ENCODE peak calls at places on chromosome 11, in seven cellular contexts. S is AG10803, G is brain microvascular endothelial cell, L is fibroblast of pulmonary artery, H is psoas muscle, K is BE2C, M is AG04449. I is an unnamed sample.

GRCh38 chr11:123690490-123690889 is 36.1 kb upstream of the SCN3B start:
- DNase-seq in G (peak), M (no peak), H (no peak), K (no peak), S (peak), L (peak), I (no peak)

GRCh38 chr11:83816572-83817187 is 530.5 kb upstream of the CCDC90B start:
- DNase-seq in H (no peak), S (peak), G (no peak), M (no peak), L (peak), K (no peak), I (no peak)

GRCh38 chr11:119108151-119108856 is 1.2 kb downstream of the C2CD2L start:
- DNase-seq in L (peak), H (no peak), G (no peak), M (no peak), K (peak), S (peak), I (no peak)

GRCh38 chr11:94305146-94305545 is 766 bp downstream of the IZUMO1R start:
- DNase-seq in M (no peak), K (no peak), G (no peak), H (no peak), L (peak), S (peak), I (no peak)

GRCh38 chr11:12223771-12224536 is 113.6 kb downstream of the MICAL2 start:
- DNase-seq in H (no peak), M (no peak), L (no peak), K (no peak), S (no peak), G (no peak), I (no peak)

GRCh38 chr11:12439615-12440014 is 62.2 kb downstream of the PARVA start:
- DNase-seq in L (no peak), K (no peak), G (no peak), H (no peak), M (no peak), S (no peak), I (no peak)

GRCh38 chr11:117923275-117923674 is 5.9 kb downstream of the TMPRSS13 start:
- DNase-seq in H (no peak), G (no peak), L (no peak), M (no peak), K (no peak), S (no peak), I (no peak)

GRCh38 chr11:117099681-117100080 is 1.5 kb upstream of the SIK3 start:
- DNase-seq in K (no peak), S (no peak), L (no peak), M (no peak), H (no peak), G (no peak), I (no peak)

GRCh38 chr11:12126352-12127019 is 16.1 kb downstream of the MICAL2 start:
- DNase-seq in G (peak), L (peak), M (peak), S (peak), K (no peak), H (no peak), I (peak)

GRCh38 chr11:96187779-96188624 is 155.0 kb downstream of the MAML2 start:
- DNase-seq in L (peak), M (peak), H (peak), G (peak), S (peak), K (no peak), I (no peak)

GRCh38 chr11:101482556-101483124 is 101.2 kb downstream of the TRPC6 start:
- DNase-seq in K (no peak), L (no peak), M (no peak), G (no peak), S (peak), H (no peak), I (no peak)

GRCh38 chr11:18010977-18011586 is 1.8 kb downstream of the SERGEF start:
- DNase-seq in K (no peak), S (no peak), M (no peak), L (no peak), H (no peak), G (no peak), I (no peak)

GRCh38 chr11:48116843-48117242 is 99.8 kb upstream of the OR4B1 start:
- DNase-seq in M (no peak), H (no peak), G (no peak), K (no peak), L (peak), S (no peak), I (no peak)

GRCh38 chr11:127017482-127017881 is 16.9 kb upstream of the KIRREL3 start:
- DNase-seq in M (peak), G (peak), K (no peak), S (peak), H (no peak), L (peak), I (peak)

GRCh38 chr11:26227311-26227710 is 104.6 kb upstream of the ANO3 start:
- DNase-seq in M (peak), S (peak), H (no peak), G (peak), K (no peak), L (peak), I (no peak)

GRCh38 chr11:70399681-70400112 is 1.4 kb downstream of the CTTN start:
- DNase-seq in H (peak), S (peak), K (no peak), M (peak), L (peak), G (peak), I (peak)

GRCh38 chr11:121418625-121419114 is 33.4 kb upstream of the SORL1 start:
- DNase-seq in S (no peak), L (no peak), K (no peak), M (no peak), G (no peak), H (no peak), I (no peak)

GRCh38 chr11:13928566-13929251 is 33.8 kb upstream of the SPON1 start:
- DNase-seq in S (peak), M (no peak), L (peak), K (no peak), H (no peak), G (peak), I (peak)

GRCh38 chr11:100704176-100704575 is 17.1 kb downstream of the ARHGAP42 start:
- DNase-seq in M (no peak), H (no peak), G (no peak), L (no peak), S (no peak), K (no peak), I (no peak)

GRCh38 chr11:29183301-29183700 is 833.5 kb downstream of the KCNA4 start:
- DNase-seq in L (no peak), M (no peak), G (peak), H (no peak), K (no peak), S (no peak), I (no peak)

GRCh38 chr11:74460481-74461154 is 6.7 kb downstream of the KCNE3 start:
- DNase-seq in H (no peak), M (no peak), K (no peak), G (peak), L (peak), S (peak), I (no peak)

GRCh38 chr11:88051386-88051785 is 123.9 kb downstream of the RAB38 start:
- DNase-seq in K (no peak), M (no peak), S (peak), G (no peak), L (peak), H (no peak), I (no peak)

GRCh38 chr11:68692881-68693483 is 8.6 kb downstream of the GAL start:
- DNase-seq in G (no peak), K (no peak), M (no peak), L (no peak), S (no peak), H (no peak), I (no peak)

GRCh38 chr11:28231475-28231874 is 123.3 kb downstream of the METTL15 start:
- DNase-seq in M (no peak), G (no peak), S (no peak), L (peak), H (no peak), K (no peak), I (no peak)

GRCh38 chr11:69048056-69048717 is 545 bp upstream of the TPCN2 start:
- DNase-seq in H (no peak), M (no peak), S (no peak), G (no peak), K (no peak), L (no peak), I (no peak)

GRCh38 chr11:33444835-33445594 is 187.8 kb downstream of the HIPK3 start:
- DNase-seq in M (no peak), H (no peak), G (peak), L (peak), S (no peak), K (no peak), I (no peak)

GRCh38 chr11:130609121-130610035 is 160.9 kb downstream of the ADAMTS15 start:
- DNase-seq in M (no peak), L (peak), H (peak), G (peak), K (no peak), S (peak), I (no peak)

GRCh38 chr11:3166268-3167142 is 1.4 kb upstream of the OSBPL5 start:
- DNase-seq in M (no peak), L (no peak), S (no peak), K (no peak), G (no peak), H (no peak), I (no peak)

GRCh38 chr11:62694455-62695167 is 5.3 kb upstream of the LRRN4CL start:
- DNase-seq in L (peak), S (peak), G (peak), M (no peak), K (peak), H (peak), I (no peak)

GRCh38 chr11:11701070-11701469 is 79.3 kb upstream of the GALNT18 start:
- DNase-seq in M (no peak), H (no peak), G (peak), S (peak), L (peak), K (no peak), I (no peak)

GRCh38 chr11:69443138-69443967 is 38.1 kb upstream of the LINC01488 start:
- DNase-seq in S (peak), L (peak), M (no peak), K (peak), G (peak), H (peak), I (no peak)

GRCh38 chr11:84437129-84438123 is 1151.3 kb upstream of the CCDC90B start:
- DNase-seq in H (no peak), S (no peak), L (no peak), K (no peak), M (no peak), G (no peak), I (no peak)

DNA sequence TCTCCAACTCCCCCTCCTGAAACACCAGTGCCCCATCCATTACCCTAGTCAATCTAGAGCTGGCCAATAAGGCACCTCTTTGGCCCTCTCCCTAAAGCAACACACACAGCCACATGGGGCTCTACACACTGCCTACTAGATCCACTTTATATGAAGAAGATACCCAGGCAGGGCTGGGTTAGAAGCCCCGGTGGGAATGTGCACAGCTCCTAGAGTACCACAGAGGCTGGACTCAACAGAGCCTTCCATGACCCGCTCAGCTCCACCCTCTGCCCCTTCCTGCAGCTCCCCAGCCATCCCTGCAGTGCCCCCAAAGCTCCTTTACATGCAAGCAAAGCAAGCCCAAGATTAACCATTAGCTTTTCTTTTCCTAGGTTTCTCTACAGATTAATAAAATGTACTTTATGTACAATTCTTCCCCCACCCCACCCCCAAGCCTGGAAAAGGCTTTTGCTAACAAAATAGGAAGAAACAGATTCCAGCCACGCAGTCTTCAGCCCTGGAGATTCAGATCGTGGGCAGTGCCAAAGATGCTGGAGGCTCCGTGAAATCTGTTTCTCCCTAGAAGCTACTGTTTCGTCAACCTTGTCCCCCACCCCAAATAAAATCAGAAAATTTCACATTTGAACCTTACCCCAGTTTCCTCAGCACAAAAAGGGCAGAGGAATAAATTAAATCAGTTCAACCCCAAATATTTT is 51.8 kb downstream of the IGSF9B start:
- DNase-seq in H (no peak), G (no peak), S (no peak), L (no peak), K (peak), M (no peak), I (no peak)
- H3K4me3 ChIP-seq in H (no peak), G (no peak), S (no peak), L (no peak), K (no peak), M (no peak), I (no peak)

DNA sequence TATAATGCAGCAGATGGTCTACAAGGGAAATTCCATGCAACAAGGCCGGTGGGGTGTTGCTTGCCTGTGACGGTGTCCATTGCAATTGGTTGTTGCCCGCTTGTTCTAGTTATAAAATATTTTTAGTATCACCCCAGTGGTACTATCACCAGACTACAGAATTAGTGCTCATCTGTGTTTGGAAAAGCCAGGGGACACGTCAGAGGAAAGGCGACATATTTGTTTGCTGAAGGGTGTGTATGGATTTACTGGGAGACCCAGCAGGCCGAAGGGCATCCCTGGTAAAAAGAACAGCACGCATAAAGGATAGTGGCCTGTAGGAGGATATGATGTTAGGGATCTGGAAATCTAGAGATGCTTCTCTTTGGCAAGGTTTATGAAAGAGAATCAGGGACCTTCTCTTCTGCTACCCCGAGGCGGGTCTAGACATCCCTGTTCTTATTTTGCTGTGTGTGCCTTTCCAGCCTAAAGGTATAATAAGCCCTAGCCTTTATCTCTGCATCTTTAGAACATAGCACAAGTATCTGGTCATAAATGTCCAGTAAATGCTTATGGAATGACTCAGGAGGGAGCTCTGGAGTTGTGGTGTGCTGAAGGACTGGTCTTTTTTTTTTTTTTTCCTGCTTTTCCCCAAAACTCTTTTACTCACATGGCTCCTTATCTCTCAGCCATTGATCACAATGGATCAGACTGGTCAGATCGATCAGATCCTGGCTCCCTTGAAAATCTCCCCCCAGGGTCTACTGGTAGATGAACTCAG is 90.9 kb downstream of the LDLRAD3 start:
- DNase-seq in M (peak), L (peak), G (peak), S (peak), H (no peak), K (no peak), I (peak)
- TF ChIP-seq CTCF in M (no peak), L (no peak), G (no peak), S (peak), H (no peak), K (no peak), I (no peak)

DNA sequence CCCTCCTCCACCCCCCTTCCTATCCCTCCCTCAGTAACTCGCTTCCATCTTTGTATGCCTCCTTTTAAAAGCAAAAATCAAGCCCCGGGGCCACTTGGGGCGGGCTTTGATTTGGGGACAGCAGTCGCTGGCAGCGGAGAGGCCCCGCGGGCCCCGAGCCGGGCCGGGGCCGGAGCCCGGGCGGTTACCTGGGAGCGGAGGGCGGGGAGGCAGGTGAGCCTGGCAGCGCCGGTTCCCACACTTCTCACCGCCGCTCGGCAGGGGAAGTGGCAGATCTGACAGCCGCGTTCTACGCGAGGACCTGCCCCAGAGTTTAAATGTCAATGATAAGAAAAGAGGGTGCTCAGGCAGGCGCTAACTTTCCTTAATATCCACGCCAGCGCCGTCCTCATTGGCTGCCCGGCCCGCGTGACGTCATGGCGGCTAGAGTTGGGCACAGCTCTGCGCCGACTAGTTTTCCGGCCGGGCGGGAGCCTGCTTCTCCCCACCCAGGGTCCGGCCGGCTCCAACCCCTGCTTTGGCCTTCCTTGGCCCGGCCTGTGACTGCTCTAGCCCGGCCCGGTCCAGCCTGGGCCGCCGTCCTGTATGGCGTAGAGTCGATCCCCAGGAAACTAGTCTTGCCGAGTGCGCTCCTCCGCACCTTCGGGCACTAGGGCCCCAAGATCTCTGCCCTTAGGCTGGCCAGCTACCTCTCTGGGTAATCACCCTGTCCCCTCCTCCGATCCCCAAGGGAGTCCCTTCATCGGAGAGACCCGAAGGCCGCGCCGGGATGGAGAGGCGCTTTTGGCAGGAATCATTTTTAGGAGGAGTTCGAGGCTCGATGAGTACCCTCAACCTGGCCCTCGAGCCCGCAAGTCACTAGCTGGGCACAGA is 6.7 kb upstream of the PAX6 start:
- DNase-seq in G (no peak), L (no peak), K (no peak), M (no peak), S (no peak), H (no peak), I (no peak)
- H3K4me3 ChIP-seq in G (no peak), L (no peak), K (no peak), M (peak), S (peak), H (peak), I (peak)

GRCh38 chr11:110430267-110431211 is 791 bp downstream of the FDX1 start:
- DNase-seq in M (no peak), S (peak), K (no peak), H (no peak), L (peak), G (no peak), I (no peak)
- TF ChIP-seq CTCF in M (no peak), S (no peak), K (peak), H (no peak), L (no peak), G (no peak), I (no peak)

DNA sequence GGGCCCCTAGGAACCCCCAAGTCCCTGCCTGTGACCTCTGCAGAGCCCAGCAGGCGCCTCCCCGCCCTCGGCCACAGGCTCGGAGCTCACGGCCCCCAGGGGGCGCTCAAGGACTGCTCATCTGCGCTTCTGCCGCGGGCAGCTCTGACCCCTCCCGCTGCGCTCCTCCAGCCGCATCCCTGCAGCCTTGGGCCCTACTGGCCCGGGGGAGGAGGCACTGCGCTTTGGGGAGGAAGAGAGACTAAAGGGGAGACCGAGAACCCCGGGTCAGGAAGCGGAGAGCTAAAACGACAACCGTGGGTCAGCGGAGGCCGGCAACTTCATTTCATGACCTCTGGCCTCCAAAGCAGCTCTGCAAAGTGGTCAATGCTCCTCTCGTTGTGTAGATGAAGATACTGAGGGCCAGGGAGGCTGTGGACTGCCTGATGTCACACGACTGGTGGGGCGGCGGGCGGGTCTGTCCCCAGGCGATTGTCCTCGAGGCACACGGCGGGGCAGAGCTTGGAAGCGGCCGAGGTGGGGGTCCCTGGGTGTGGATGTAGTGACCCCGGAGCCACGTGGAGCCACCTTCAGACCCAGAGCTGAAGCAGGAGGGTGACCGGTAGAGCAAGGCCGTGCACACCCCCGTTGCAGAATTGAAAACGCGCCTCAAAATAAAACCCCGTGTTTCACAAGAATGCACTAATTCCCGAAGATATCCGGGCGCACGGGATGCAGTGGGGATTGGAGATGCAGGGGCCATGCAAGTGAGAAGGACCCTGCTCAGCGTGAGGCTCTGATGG is 2.7 kb upstream of the KRTAP5-6 start:
- DNase-seq in H (peak), S (peak), L (peak), M (peak), K (peak), G (peak), I (no peak)
- H3K4me3 ChIP-seq in H (peak), S (no peak), L (no peak), M (no peak), K (no peak), G (peak), I (peak)

DNA sequence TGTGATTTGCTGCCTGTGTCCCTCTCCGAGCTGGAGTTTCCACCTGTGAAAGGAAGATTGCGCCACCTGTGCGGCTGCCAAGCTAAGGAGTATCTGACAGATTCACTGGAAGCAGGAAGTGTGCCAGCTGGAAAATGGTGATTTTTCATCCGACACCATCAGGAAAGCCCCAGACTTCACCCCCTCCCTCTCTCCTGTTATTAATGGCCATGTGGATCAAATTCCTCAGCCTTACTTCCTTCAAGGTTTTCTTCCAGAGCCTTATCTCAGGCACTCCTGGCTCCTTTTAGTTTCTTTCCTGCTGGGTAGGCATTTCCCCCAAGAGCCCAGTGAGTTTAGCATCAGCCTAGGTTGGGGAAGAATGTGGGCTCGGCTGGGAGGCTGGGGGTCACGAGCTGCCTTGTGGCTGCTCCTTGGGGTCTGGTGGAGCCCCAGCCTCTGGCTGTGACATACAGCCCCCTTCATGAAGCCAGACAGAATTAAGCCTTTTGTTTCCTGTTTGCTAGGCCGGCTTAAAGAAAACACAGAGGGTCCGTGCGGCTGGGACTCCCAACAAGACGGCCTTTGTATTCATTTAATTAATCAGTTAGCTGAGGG is 37.1 kb downstream of the PKNOX2 start:
- DNase-seq in K (no peak), H (peak), L (peak), S (no peak), G (no peak), M (no peak), I (no peak)
- TF ChIP-seq CTCF in K (no peak), H (no peak), L (no peak), S (no peak), G (no peak), M (no peak), I (no peak)

I was measured in epithelial cell of proximal tubule.